ENCODE peak calls at places on chromosomes 6 and 20, in five cellular contexts. A, E, Q, Z and W are unnamed samples.

GRCh38 chr20:45968081-45968671 is 3.8 kb downstream of the ZNF335 start:
- DNase-seq in Z (no peak), Q (no peak), E (no peak), A (no peak), W (no peak)

GRCh38 chr20:10297684-10298240 is 79.1 kb downstream of the SNAP25 start:
- DNase-seq in Q (no peak), Z (no peak), E (no peak), A (no peak), W (no peak)

GRCh38 chr6:165732696-165733486 is 69.8 kb upstream of the PDE10A start:
- DNase-seq in A (no peak), Z (no peak), Q (no peak), E (no peak), W (no peak)

GRCh38 chr6:130163261-130163660 is 59.5 kb downstream of the SAMD3 start:
- DNase-seq in Q (no peak), Z (no peak), A (no peak), E (no peak), W (no peak)

GRCh38 chr20:61986762-61987321 is 78.8 kb downstream of the TAF4 start:
- DNase-seq in Q (no peak), E (no peak), Z (no peak), A (no peak), W (no peak)

GRCh38 chr20:38927902-38928578 is 1.8 kb downstream of the FAM83D start:
- DNase-seq in E (no peak), Q (no peak), A (no peak), Z (no peak), W (no peak)

GRCh38 chr6:6003334-6004146 is 3.2 kb downstream of the NRN1 start:
- DNase-seq in A (peak), Q (no peak), Z (no peak), E (peak), W (no peak)

GRCh38 chr20:12030470-12030869 is 112.8 kb downstream of the BTBD3 start:
- DNase-seq in Q (no peak), Z (no peak), E (no peak), A (no peak), W (no peak)

GRCh38 chr6:84897874-84898635 is 133.7 kb upstream of the TBX18 start:
- DNase-seq in A (peak), Z (peak), E (no peak), Q (no peak), W (no peak)

GRCh38 chr6:37306624-37307222 is 47.1 kb upstream of the RNF8 start:
- DNase-seq in Z (no peak), A (no peak), Q (no peak), E (peak), W (no peak)

GRCh38 chr6:87483929-87484328 is 11.2 kb downstream of the SLC35A1 start:
- DNase-seq in E (peak), Q (no peak), Z (peak), A (no peak), W (peak)

GRCh38 chr6:8940356-8940755 is 505.0 kb upstream of the SLC35B3 start:
- DNase-seq in E (no peak), Z (peak), Q (no peak), A (no peak), W (no peak)

GRCh38 chr6:56335733-56336132 is 88.4 kb upstream of the COL21A1 start:
- DNase-seq in Z (peak), Q (no peak), A (peak), E (no peak), W (peak)

GRCh38 chr6:40937491-40937890 is 101.5 kb downstream of the UNC5CL start:
- DNase-seq in Q (no peak), E (no peak), Z (peak), A (no peak), W (no peak)

GRCh38 chr6:138289739-138290138 is 71.4 kb upstream of the PBOV1 start:
- DNase-seq in Q (no peak), E (peak), A (no peak), Z (no peak), W (no peak)

GRCh38 chr6:65979120-65979519 is 272.1 kb upstream of the EYS start:
- DNase-seq in E (no peak), A (peak), Z (no peak), Q (no peak), W (no peak)

GRCh38 chr20:34709836-34710567 is 5.9 kb downstream of the TP53INP2 start:
- DNase-seq in Z (peak), Q (peak), A (peak), E (peak), W (peak)

GRCh38 chr20:32050851-32051556 is 1.0 kb upstream of the HCK start:
- DNase-seq in A (no peak), E (peak), Z (no peak), Q (no peak), W (no peak)

GRCh38 chr6:26195376-26195923 is 108.2 kb downstream of the HFE start:
- DNase-seq in E (no peak), Z (peak), Q (peak), A (peak), W (peak)

GRCh38 chr6:134903448-134903847 is 46.5 kb downstream of the ALDH8A1 start:
- DNase-seq in Z (no peak), A (no peak), E (no peak), Q (no peak), W (no peak)

GRCh38 chr20:63309261-63310071 is 16.5 kb downstream of the COL20A1 start:
- DNase-seq in Q (peak), E (peak), A (peak), Z (peak), W (no peak)

GRCh38 chr6:104682722-104683643 is 176.7 kb downstream of the HACE1 start:
- DNase-seq in Q (peak), Z (peak), A (peak), E (peak), W (no peak)

GRCh38 chr6:116059713-116060571 is 749 bp downstream of the FRK start:
- DNase-seq in Z (no peak), Q (no peak), E (no peak), A (peak), W (no peak)

GRCh38 chr20:33387177-33387576 is 14.1 kb downstream of the CDK5RAP1 start:
- DNase-seq in Z (peak), A (peak), E (no peak), Q (no peak), W (no peak)

GRCh38 chr6:11218827-11219826 is 13.3 kb downstream of the NEDD9 start:
- DNase-seq in A (no peak), Q (no peak), Z (no peak), E (no peak), W (no peak)